ENCODE peak calls at places on chromosomes 13 and 19, in eight cellular contexts. V is fibroblast of lung, P is tibial artery, G is left ventricle myocardium inferior, L is ascending aorta, D is esophagus squamous epithelium, B is gastrocnemius medialis, R is endodermal cell. J is an unnamed sample. For H3K4me1, the result is how much of the 10 kb centered on the place peaks cover.

GRCh38 chr19:47781590-47782318 is 3.3 kb downstream of the SELENOW start:
- DNase-seq in V (no peak), G (peak), L (peak), B (peak), R (no peak), D (no peak), P (peak), J (no peak)

GRCh38 chr19:4097501-4097900 is 26.4 kb downstream of the MAP2K2 start:
- DNase-seq in G (peak), D (no peak), V (no peak), R (no peak), B (peak), P (peak), L (peak), J (no peak)

GRCh38 chr19:13228561-13228960 is 78.3 kb downstream of the IER2 start:
- DNase-seq in R (no peak), D (no peak), L (no peak), G (no peak), P (no peak), B (no peak), V (no peak), J (no peak)

GRCh38 chr19:1613808-1614570 is 8.7 kb upstream of the UQCR11 start:
- DNase-seq in G (no peak), P (no peak), V (no peak), D (no peak), B (no peak), L (no peak), R (no peak), J (no peak)

GRCh38 chr19:16591803-16592556 is 19.8 kb upstream of the SLC35E1 start:
- DNase-seq in G (no peak), L (no peak), R (no peak), V (peak), B (no peak), P (no peak), D (no peak), J (no peak)

GRCh38 chr19:3692141-3693029 is 7.9 kb downstream of the PIP5K1C start:
- DNase-seq in D (no peak), V (no peak), G (no peak), R (peak), L (no peak), B (no peak), P (no peak), J (no peak)

GRCh38 chr13:29500426-29500825 is 95.1 kb downstream of the SLC7A1 start:
- DNase-seq in P (no peak), L (no peak), V (no peak), R (no peak), G (no peak), D (no peak), B (no peak), J (no peak)

GRCh38 chr19:18856385-18857126 is 24.8 kb downstream of the UPF1 start:
- DNase-seq in B (no peak), L (no peak), V (no peak), G (no peak), D (no peak), P (no peak), R (peak), J (no peak)

GRCh38 chr19:42396248-42396541 is 6.1 kb upstream of the CNFN start:
- DNase-seq in P (no peak), L (no peak), B (peak), R (no peak), G (no peak), V (no peak), D (no peak), J (no peak)

GRCh38 chr13:45365558-45365885 is 24.5 kb upstream of the TPT1 start:
- DNase-seq in P (no peak), D (no peak), G (no peak), L (no peak), B (no peak), V (no peak), R (no peak), J (no peak)

GRCh38 chr13:40102854-40103253 is 447.4 kb downstream of the COG6 start:
- DNase-seq in G (no peak), R (no peak), P (no peak), L (no peak), D (no peak), B (no peak), V (peak), J (no peak)

GRCh38 chr19:43739836-43740235 is 14.9 kb downstream of the SMG9 start:
- DNase-seq in L (no peak), G (no peak), D (no peak), V (no peak), B (no peak), R (no peak), P (no peak), J (no peak)

GRCh38 chr13:97975280-97975850 is 21.9 kb downstream of the IPO5 start:
- DNase-seq in R (no peak), D (no peak), P (no peak), L (no peak), V (no peak), B (no peak), G (no peak), J (no peak)

GRCh38 chr19:14473915-14474578 is 1.1 kb downstream of the PTGER1 start:
- DNase-seq in B (no peak), D (no peak), V (peak), G (no peak), L (no peak), P (no peak), R (no peak), J (no peak)

GRCh38 chr13:53098455-53098854 is 69.8 kb downstream of the OLFM4 start:
- DNase-seq in B (no peak), R (no peak), G (no peak), V (no peak), D (no peak), P (no peak), L (no peak), J (no peak)

DNA sequence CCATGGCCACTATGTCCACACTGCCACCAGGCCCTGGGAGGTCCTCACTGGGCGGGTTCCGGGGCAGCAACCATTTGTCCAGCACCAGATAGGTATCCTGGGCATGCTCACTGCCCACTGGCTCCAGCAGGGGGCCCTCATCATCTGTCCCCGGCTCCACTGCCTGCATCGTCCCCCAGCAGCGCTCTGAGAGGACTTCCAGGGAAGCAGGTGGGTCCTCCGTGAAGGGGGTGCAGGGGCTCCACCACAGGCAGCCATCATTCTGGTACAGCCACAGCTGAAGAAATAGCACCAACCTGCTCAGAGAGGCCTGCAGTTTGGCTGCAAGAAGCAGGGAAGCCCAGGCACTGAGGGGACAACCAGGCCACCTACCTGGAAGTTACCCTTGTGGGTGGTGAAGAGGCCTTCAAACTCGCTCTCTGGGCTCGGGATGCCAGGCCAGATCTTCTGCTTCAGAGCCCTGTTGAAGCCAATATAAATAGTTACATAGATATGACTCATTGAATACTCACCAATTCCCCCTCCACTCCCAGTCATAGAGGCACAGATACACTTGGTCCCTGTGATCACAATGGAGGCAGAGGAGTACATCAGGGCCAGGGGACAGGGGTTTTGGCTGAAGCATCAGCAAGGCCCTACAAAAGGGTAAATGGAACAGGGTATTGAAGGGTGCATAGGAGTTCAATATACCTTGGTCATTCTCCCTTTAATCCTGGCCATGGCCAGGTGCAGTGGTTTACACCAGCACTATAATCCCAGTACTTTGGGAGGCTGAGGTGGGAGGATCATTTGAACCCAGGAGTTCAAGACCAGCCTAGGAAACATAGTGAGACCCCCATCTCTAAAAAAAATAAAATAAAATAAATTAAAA is 4.1 kb downstream of the SWSAP1 start:
- DNase-seq in R (peak), B (no peak), L (no peak), P (no peak), V (peak), D (no peak), G (peak), J (no peak)
- H3K4me1 ChIP-seq in R (under half), B (under half), L (half or more), P (half or more), V (under half), D (half or more), G (half or more), J (half or more)

DNA sequence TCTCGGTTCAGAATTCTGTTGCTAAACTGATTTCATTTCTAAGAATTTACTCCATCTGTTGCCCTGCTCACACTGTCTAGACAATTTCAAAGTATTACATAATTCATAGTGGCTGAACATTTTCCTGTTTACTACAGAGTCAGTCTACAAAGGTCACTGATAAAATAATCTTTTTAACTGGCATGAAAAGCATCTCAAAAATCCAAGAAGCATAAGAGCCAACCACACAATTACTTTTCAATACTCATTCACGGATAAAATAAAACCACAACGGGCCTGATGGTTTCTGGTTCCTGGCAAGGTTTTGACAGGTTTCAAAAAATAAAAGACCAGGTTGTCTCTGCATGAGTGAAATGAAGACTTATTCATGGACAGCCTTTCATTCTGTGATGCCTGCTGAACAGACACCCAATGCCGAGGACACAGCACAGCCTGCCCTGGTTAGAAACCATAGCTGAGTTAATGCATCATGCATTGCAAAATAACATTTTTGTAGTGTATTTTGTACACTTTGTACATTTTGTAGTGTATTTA is 88.6 kb upstream of the IRS2 start:
- DNase-seq in R (no peak), G (no peak), P (no peak), D (no peak), V (peak), L (no peak), B (no peak), J (no peak)
- H3K27ac ChIP-seq in R (no peak), G (peak), P (peak), D (peak), V (no peak), L (peak), B (no peak), J (no peak)

GRCh38 chr13:106500450-106500849 is 35.0 kb downstream of the EFNB2 start:
- DNase-seq in V (peak), D (no peak), P (no peak), R (no peak), B (no peak), G (no peak), L (no peak), J (no peak)
- H3K4me3 ChIP-seq in V (no peak), D (no peak), P (no peak), R (no peak), B (no peak), G (no peak), L (no peak), J (no peak)

DNA sequence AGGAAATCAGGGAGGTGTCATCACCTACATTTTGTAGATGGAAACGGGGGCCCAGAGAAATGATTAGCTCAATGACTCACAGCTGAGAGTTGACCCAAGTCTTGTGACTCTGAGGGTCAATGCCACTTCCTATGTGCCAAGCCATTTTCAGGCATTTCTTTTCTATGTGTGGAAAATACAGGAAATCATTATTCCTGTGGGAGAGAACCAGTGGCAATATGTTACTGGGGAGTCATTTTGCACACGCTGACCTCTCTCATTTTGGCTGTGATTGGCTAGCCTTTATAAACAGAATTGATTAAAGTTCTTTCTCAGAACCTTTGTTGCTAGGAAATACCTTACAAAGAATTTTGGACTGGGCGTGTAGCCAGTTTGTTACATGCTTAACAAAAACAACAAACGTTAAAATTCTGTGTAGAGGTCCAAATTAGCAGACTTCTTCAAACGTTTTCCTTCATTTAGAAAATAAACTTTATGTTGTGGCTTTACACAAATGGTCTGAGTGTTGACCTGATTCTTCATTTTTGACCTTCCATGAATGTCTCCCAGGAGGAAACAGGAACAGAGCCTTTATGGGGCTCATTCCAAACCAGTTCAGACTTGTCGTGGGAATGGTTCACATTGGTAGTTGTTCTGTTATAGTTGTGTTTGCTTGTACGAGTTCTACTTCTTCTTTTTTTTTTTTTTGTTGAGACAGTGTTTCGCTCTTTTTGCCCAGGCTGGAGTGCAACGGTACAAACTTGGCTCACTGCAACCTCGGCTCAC is 11.4 kb downstream of the PCCA start:
- DNase-seq in L (no peak), R (no peak), G (no peak), B (no peak), V (peak), D (no peak), P (no peak), J (no peak)
- H3K4me1 ChIP-seq in L (under half), R (under half), G (under half), B (under half), V (under half), D (under half), P (under half), J (under half)

GRCh38 chr19:38252385-38252784 is 3.8 kb downstream of the PPP1R14A start:
- DNase-seq in P (no peak), G (no peak), V (no peak), D (no peak), L (no peak), R (peak), B (no peak), J (no peak)
- H3K27ac ChIP-seq in P (peak), G (peak), V (peak), D (peak), L (peak), R (no peak), B (peak), J (peak)

J was measured in vagina.